ENCODE peak calls at places on chromosomes 11 and 22, in eight cellular contexts. L is mesothelial cell of epicardium, D is DND-41, R is ovary, I is AG04449, A is fibroblast of the aortic adventitia, G is PC-9, B is left ventricle myocardium inferior. Z is an unnamed sample.

GRCh38 chr11:3020011-3020410 is 27.9 kb upstream of the NAP1L4 start:
- DNase-seq in L (no peak), D (no peak), R (no peak), I (no peak), A (no peak), G (no peak), B (no peak), Z (no peak)

GRCh38 chr11:77799338-77799737 is 21.2 kb downstream of the RSF1 start:
- DNase-seq in L (no peak), D (no peak), R (no peak), I (no peak), A (no peak), G (no peak), B (no peak), Z (no peak)

GRCh38 chr22:20060700-20061480 is 19.2 kb upstream of the DGCR8 start:
- DNase-seq in L (no peak), D (no peak), R (no peak), I (no peak), A (no peak), G (no peak), B (no peak), Z (no peak)

GRCh38 chr11:66891849-66892660 is 35.2 kb downstream of the LRFN4 start:
- DNase-seq in L (no peak), D (no peak), R (no peak), I (peak; percentile 58), A (peak; percentile 87), G (peak; percentile 90), B (no peak), Z (no peak)

GRCh38 chr22:20567371-20567847 is 60.0 kb downstream of the MED15 start:
- DNase-seq in L (no peak), D (no peak), R (no peak), I (no peak), A (peak; percentile 54), G (peak; percentile 87), B (peak; percentile 6), Z (no peak)

GRCh38 chr11:14764899-14765527 is 121.4 kb downstream of the PDE3B start:
- DNase-seq in L (no peak), D (peak; percentile 59), R (no peak), I (no peak), A (peak; percentile 47), G (no peak), B (no peak), Z (no peak)

GRCh38 chr22:35230839-35231584 is 26.3 kb upstream of the HMGXB4 start:
- DNase-seq in L (no peak), D (no peak), R (no peak), I (no peak), A (no peak), G (peak; percentile 3), B (no peak), Z (no peak)

GRCh38 chr11:132792341-132793140 is 739.8 kb downstream of the OPCML start:
- DNase-seq in L (no peak), D (no peak), R (no peak), I (no peak), A (no peak), G (no peak), B (no peak), Z (no peak)

GRCh38 chr11:100810146-100810545 is 123.1 kb downstream of the ARHGAP42 start:
- DNase-seq in L (no peak), D (no peak), R (no peak), I (no peak), A (peak; percentile 31), G (no peak), B (no peak), Z (no peak)

GRCh38 chr11:2679011-2679676 is 20.6 kb downstream of the KCNQ1OT1 start:
- DNase-seq in L (no peak), D (no peak), R (no peak), I (no peak), A (no peak), G (no peak), B (no peak), Z (no peak)

GRCh38 chr11:84990141-84990540 is 637.0 kb downstream of the DLG2 start:
- DNase-seq in L (no peak), D (no peak), R (no peak), I (no peak), A (no peak), G (no peak), B (no peak), Z (no peak)

GRCh38 chr22:36339171-36340065 is 48.3 kb downstream of the MYH9 start:
- DNase-seq in L (no peak), D (no peak), R (no peak), I (peak; percentile 62), A (peak; percentile 77), G (no peak), B (no peak), Z (no peak)

GRCh38 chr22:20243545-20244249 is 24.4 kb downstream of the RTN4R start:
- DNase-seq in L (no peak), D (peak; percentile 93), R (peak; percentile 76), I (peak; percentile 16), A (peak; percentile 75), G (peak; percentile 33), B (peak; percentile 75), Z (no peak)

GRCh38 chr22:40240671-40241070 is 62.9 kb downstream of the TNRC6B start:
- DNase-seq in L (no peak), D (no peak), R (no peak), I (no peak), A (no peak), G (peak; percentile 9), B (no peak), Z (no peak)

GRCh38 chr22:40238425-40239344 is 61.0 kb downstream of the TNRC6B start:
- DNase-seq in L (no peak), D (no peak), R (no peak), I (peak; percentile 5), A (peak; percentile 62), G (peak; percentile 57), B (no peak), Z (no peak)

GRCh38 chr22:40239345-40239683 is 61.6 kb downstream of the TNRC6B start:
- DNase-seq in L (no peak), D (no peak), R (no peak), I (no peak), A (no peak), G (no peak), B (no peak), Z (no peak)

GRCh38 chr22:40240160-40240559 is 62.4 kb downstream of the TNRC6B start:
- DNase-seq in L (no peak), D (no peak), R (no peak), I (no peak), A (no peak), G (no peak), B (no peak), Z (no peak)

GRCh38 chr22:40241200-40241763 is 63.6 kb downstream of the TNRC6B start:
- DNase-seq in L (no peak), D (no peak), R (no peak), I (no peak), A (no peak), G (no peak), B (no peak), Z (no peak)
- TF ChIP-seq CTCF in L (no peak), D (no peak), R (no peak), I (no peak), A (no peak), G (no peak), B (no peak), Z (no peak)

GRCh38 chr11:79055866-79056632 is 384.8 kb downstream of the TENM4 start:
- DNase-seq in L (no peak), D (no peak), R (peak; percentile 44), I (peak; percentile 31), A (peak; percentile 92), G (no peak), B (no peak), Z (no peak)
- TF ChIP-seq CTCF in L (no peak), D (no peak), R (no peak), I (peak; percentile 37), A (peak; percentile 37), G (no peak), B (no peak), Z (no peak)

GRCh38 chr11:43852057-43852636 is 28.5 kb upstream of the ALKBH3 start:
- DNase-seq in L (no peak), D (peak; percentile 76), R (no peak), I (peak; percentile 50), A (peak; percentile 88), G (peak; percentile 67), B (no peak), Z (peak; percentile 47)
- TF ChIP-seq CTCF in L (peak; percentile 70), D (peak; percentile 90), R (peak; percentile 40), I (peak; percentile 74), A (peak; percentile 85), G (peak; percentile 96), B (peak; percentile 80), Z (peak; percentile 79)

DNA sequence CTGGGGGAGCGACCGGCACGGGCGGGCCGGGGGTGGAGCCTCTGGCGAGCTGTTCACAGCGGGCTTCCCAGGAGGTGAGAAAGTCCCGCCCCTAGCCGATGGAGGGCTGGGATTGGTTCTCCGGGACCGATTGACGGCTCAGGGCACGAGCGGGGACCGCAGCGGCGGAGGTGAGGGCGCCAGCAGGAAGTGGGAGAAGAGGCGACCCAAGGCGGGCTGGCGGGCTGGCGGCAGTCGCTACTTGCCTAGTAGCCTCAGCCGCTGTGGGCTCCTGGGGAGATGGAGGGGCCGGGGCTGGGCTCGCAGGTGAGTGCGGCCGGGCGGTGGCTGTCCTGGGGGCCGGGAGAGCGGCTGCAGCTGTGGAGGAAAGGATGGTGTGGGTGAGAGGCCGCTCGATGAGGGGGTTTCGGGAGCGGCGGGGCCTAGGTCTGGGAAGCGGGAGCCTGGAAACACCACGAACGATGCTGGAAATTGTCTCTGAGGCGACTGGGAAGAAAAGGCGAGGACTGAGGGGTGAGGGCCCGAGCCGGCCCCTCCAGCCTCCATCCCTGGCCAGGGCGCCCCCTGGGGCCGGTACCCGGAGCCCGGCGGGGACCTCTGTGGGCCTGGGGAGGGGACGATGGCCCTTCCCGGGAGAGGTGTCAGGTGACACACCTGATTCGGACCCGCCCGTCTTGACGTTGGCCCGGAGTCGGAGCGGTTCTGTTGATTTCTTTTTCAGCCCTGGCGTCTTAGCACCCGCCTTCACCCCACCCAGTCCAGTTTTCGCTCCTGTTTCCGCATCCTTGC is at the start of gene ZDHHC13:
- DNase-seq in L (peak; percentile 87), D (peak; percentile 98), R (peak; percentile 89), I (peak; percentile 17), A (peak; percentile 81), G (peak; percentile 99), B (peak; percentile 94), Z (peak; percentile 93)
- TF ChIP-seq CTCF in L (no peak), D (peak; percentile 38), R (no peak), I (peak; percentile 58), A (peak; percentile 48), G (peak; percentile 67), B (peak; percentile 44), Z (peak; percentile 57)